ENCODE peak calls at places on chromosomes 7 and 10, in six cellular contexts. One of them, this sample, is unnamed.

GRCh38 chr7:102178410-102178809 is 108.3 kb upstream of the SH2B2 start:
- DNase-seq in HFFc6: no peak
- DNase-seq in immature natural killer cell: no peak
- DNase-seq in head of caudate nucleus: no peak
- DNase-seq in cardiac fibroblast: no peak
- DNase-seq in NCI-H146: no peak
- DNase-seq in this sample: no peak

GRCh38 chr7:138748666-138749065 is 47.5 kb upstream of the SVOPL start:
- DNase-seq in HFFc6: no peak
- DNase-seq in immature natural killer cell: no peak
- DNase-seq in head of caudate nucleus: no peak
- DNase-seq in cardiac fibroblast: no peak
- DNase-seq in NCI-H146: no peak
- DNase-seq in this sample: no peak

GRCh38 chr10:100934084-100934659 is 21.4 kb downstream of the SLF2 start:
- DNase-seq in HFFc6: no peak
- DNase-seq in immature natural killer cell: no peak
- DNase-seq in head of caudate nucleus: no peak
- DNase-seq in cardiac fibroblast: peak
- DNase-seq in NCI-H146: no peak
- DNase-seq in this sample: no peak

GRCh38 chr7:81775560-81775959 is 5.7 kb upstream of the HGF start:
- DNase-seq in HFFc6: no peak
- DNase-seq in immature natural killer cell: no peak
- DNase-seq in head of caudate nucleus: no peak
- DNase-seq in cardiac fibroblast: no peak
- DNase-seq in NCI-H146: no peak
- DNase-seq in this sample: no peak

GRCh38 chr7:117111532-117111931 is 158.2 kb downstream of the ST7 start:
- DNase-seq in HFFc6: no peak
- DNase-seq in immature natural killer cell: no peak
- DNase-seq in head of caudate nucleus: no peak
- DNase-seq in cardiac fibroblast: no peak
- DNase-seq in NCI-H146: no peak
- DNase-seq in this sample: peak

GRCh38 chr10:102408728-102409603 is 9.6 kb downstream of the PSD start:
- DNase-seq in HFFc6: no peak
- DNase-seq in immature natural killer cell: no peak
- DNase-seq in head of caudate nucleus: peak
- DNase-seq in cardiac fibroblast: no peak
- DNase-seq in NCI-H146: peak
- DNase-seq in this sample: peak

GRCh38 chr7:91345449-91345848 is 81.2 kb downstream of the FZD1 start:
- DNase-seq in HFFc6: no peak
- DNase-seq in immature natural killer cell: no peak
- DNase-seq in head of caudate nucleus: no peak
- DNase-seq in cardiac fibroblast: no peak
- DNase-seq in NCI-H146: no peak
- DNase-seq in this sample: no peak

GRCh38 chr10:16975188-16975587 is 154.4 kb downstream of the CUBN start:
- DNase-seq in HFFc6: no peak
- DNase-seq in immature natural killer cell: no peak
- DNase-seq in head of caudate nucleus: no peak
- DNase-seq in cardiac fibroblast: no peak
- DNase-seq in NCI-H146: no peak
- DNase-seq in this sample: no peak